ENCODE peak calls at places on chromosomes 7 and 10, in seven cellular contexts. One of them, this sample, is unnamed.

GRCh38 chr10:86868353-86868752 is 89.1 kb downstream of the MMRN2 start:
- DNase-seq in GM10248: no peak
- DNase-seq in Calu3: no peak
- DNase-seq in glutamatergic neuron: peak; percentile 33
- DNase-seq in spleen: no peak
- DNase-seq in GM23338: peak; percentile 95
- DNase-seq in sigmoid colon: no peak
- DNase-seq in this sample: no peak

GRCh38 chr10:91987397-91988037 is 63.9 kb downstream of the BTAF1 start:
- DNase-seq in GM10248: no peak
- DNase-seq in glutamatergic neuron: no peak
- DNase-seq in GM23338: no peak
- DNase-seq in sigmoid colon: no peak
- DNase-seq in spleen: no peak
- DNase-seq in Calu3: no peak
- DNase-seq in this sample: no peak

GRCh38 chr10:87593702-87594101 is 66.0 kb upstream of the PAPSS2 start:
- DNase-seq in glutamatergic neuron: no peak
- DNase-seq in GM10248: no peak
- DNase-seq in Calu3: no peak
- DNase-seq in spleen: no peak
- DNase-seq in GM23338: no peak
- DNase-seq in sigmoid colon: no peak
- DNase-seq in this sample: peak; percentile 72

GRCh38 chr10:71629131-71629530 is 90.4 kb downstream of the C10orf105 start:
- DNase-seq in GM23338: no peak
- DNase-seq in spleen: no peak
- DNase-seq in Calu3: no peak
- DNase-seq in sigmoid colon: no peak
- DNase-seq in glutamatergic neuron: no peak
- DNase-seq in GM10248: no peak
- DNase-seq in this sample: no peak

GRCh38 chr10:68832596-68832995 is 5.3 kb downstream of the STOX1 start:
- DNase-seq in Calu3: no peak
- DNase-seq in GM23338: no peak
- DNase-seq in glutamatergic neuron: no peak
- DNase-seq in sigmoid colon: no peak
- DNase-seq in GM10248: no peak
- DNase-seq in spleen: no peak
- DNase-seq in this sample: no peak

GRCh38 chr7:117025891-117026290 is 72.6 kb downstream of the ST7 start:
- DNase-seq in GM10248: no peak
- DNase-seq in glutamatergic neuron: no peak
- DNase-seq in GM23338: no peak
- DNase-seq in sigmoid colon: no peak
- DNase-seq in spleen: no peak
- DNase-seq in Calu3: no peak
- DNase-seq in this sample: no peak

GRCh38 chr10:69445094-69445493 is 6.2 kb upstream of the TSPAN15 start:
- DNase-seq in GM10248: no peak
- DNase-seq in spleen: no peak
- DNase-seq in GM23338: no peak
- DNase-seq in Calu3: no peak
- DNase-seq in sigmoid colon: peak; percentile 29
- DNase-seq in glutamatergic neuron: no peak
- DNase-seq in this sample: no peak

GRCh38 chr7:153473189-153473588 is 579.0 kb upstream of the DPP6 start:
- DNase-seq in sigmoid colon: no peak
- DNase-seq in GM10248: no peak
- DNase-seq in Calu3: no peak
- DNase-seq in spleen: no peak
- DNase-seq in glutamatergic neuron: no peak
- DNase-seq in GM23338: no peak
- DNase-seq in this sample: no peak

GRCh38 chr10:46245381-46245900 is 41.4 kb upstream of the ANTXRL start:
- DNase-seq in glutamatergic neuron: no peak
- DNase-seq in Calu3: no peak
- DNase-seq in sigmoid colon: no peak
- DNase-seq in GM10248: no peak
- DNase-seq in spleen: peak; percentile 41
- DNase-seq in GM23338: no peak
- DNase-seq in this sample: no peak

GRCh38 chr10:3579845-3580244 is 205.2 kb downstream of the KLF6 start:
- DNase-seq in sigmoid colon: no peak
- DNase-seq in spleen: no peak
- DNase-seq in GM23338: no peak
- DNase-seq in glutamatergic neuron: no peak
- DNase-seq in Calu3: no peak
- DNase-seq in GM10248: no peak
- DNase-seq in this sample: no peak

GRCh38 chr7:78873117-78873516 is 580.4 kb downstream of the MAGI2 start:
- DNase-seq in spleen: no peak
- DNase-seq in sigmoid colon: no peak
- DNase-seq in Calu3: no peak
- DNase-seq in GM23338: peak; percentile 73
- DNase-seq in glutamatergic neuron: no peak
- DNase-seq in GM10248: no peak
- DNase-seq in this sample: no peak

GRCh38 chr7:45085619-45086200 is 3.1 kb downstream of the NACAD start:
- DNase-seq in sigmoid colon: no peak
- DNase-seq in spleen: peak; percentile 62
- DNase-seq in GM10248: no peak
- DNase-seq in glutamatergic neuron: no peak
- DNase-seq in GM23338: no peak
- DNase-seq in Calu3: no peak
- DNase-seq in this sample: no peak

GRCh38 chr10:126014309-126014708 is 117.9 kb downstream of the FANK1 start:
- DNase-seq in sigmoid colon: no peak
- DNase-seq in glutamatergic neuron: no peak
- DNase-seq in GM23338: no peak
- DNase-seq in GM10248: no peak
- DNase-seq in Calu3: peak; percentile 18
- DNase-seq in spleen: no peak
- DNase-seq in this sample: peak; percentile 76

GRCh38 chr7:25478925-25479324 is 250.6 kb upstream of the NPVF start:
- DNase-seq in glutamatergic neuron: no peak
- DNase-seq in GM23338: no peak
- DNase-seq in GM10248: no peak
- DNase-seq in spleen: no peak
- DNase-seq in sigmoid colon: no peak
- DNase-seq in Calu3: no peak
- DNase-seq in this sample: no peak

GRCh38 chr7:55026086-55026790 is 7.4 kb downstream of the EGFR start:
- DNase-seq in GM10248: no peak
- DNase-seq in GM23338: no peak
- DNase-seq in sigmoid colon: no peak
- DNase-seq in glutamatergic neuron: no peak
- DNase-seq in spleen: no peak
- DNase-seq in Calu3: no peak
- DNase-seq in this sample: no peak

GRCh38 chr10:129870926-129871660 is 93.0 kb downstream of the EBF3 start:
- DNase-seq in GM10248: no peak
- DNase-seq in GM23338: no peak
- DNase-seq in spleen: no peak
- DNase-seq in Calu3: no peak
- DNase-seq in glutamatergic neuron: peak; percentile 70
- DNase-seq in sigmoid colon: no peak
- DNase-seq in this sample: no peak

GRCh38 chr7:3791327-3791726 is 490.3 kb downstream of the SDK1 start:
- DNase-seq in GM23338: no peak
- DNase-seq in spleen: no peak
- DNase-seq in Calu3: no peak
- DNase-seq in glutamatergic neuron: peak; percentile 52
- DNase-seq in GM10248: no peak
- DNase-seq in sigmoid colon: no peak
- DNase-seq in this sample: no peak

GRCh38 chr7:10706875-10707493 is 266.7 kb upstream of the PHF14 start:
- DNase-seq in spleen: no peak
- DNase-seq in Calu3: no peak
- DNase-seq in GM10248: peak; percentile 34
- DNase-seq in sigmoid colon: no peak
- DNase-seq in glutamatergic neuron: no peak
- DNase-seq in GM23338: no peak
- DNase-seq in this sample: no peak

GRCh38 chr10:50624154-50624865 is 554 bp upstream of the SGMS1 start:
- DNase-seq in GM23338: peak; percentile 97
- DNase-seq in glutamatergic neuron: peak; percentile 99
- DNase-seq in sigmoid colon: peak; percentile 98
- DNase-seq in GM10248: peak; percentile 90
- DNase-seq in spleen: peak; percentile 99
- DNase-seq in Calu3: peak; percentile 97
- DNase-seq in this sample: peak; percentile 88

GRCh38 chr10:111077715-111078504 is 1.1 kb downstream of the ADRA2A start:
- DNase-seq in spleen: no peak
- DNase-seq in sigmoid colon: no peak
- DNase-seq in GM23338: peak; percentile 47
- DNase-seq in glutamatergic neuron: no peak
- DNase-seq in GM10248: peak; percentile 24
- DNase-seq in Calu3: peak; percentile 26
- DNase-seq in this sample: no peak

GRCh38 chr7:44275146-44275545 is 50.2 kb downstream of the CAMK2B start:
- DNase-seq in GM10248: no peak
- DNase-seq in glutamatergic neuron: peak; percentile 13
- DNase-seq in Calu3: no peak
- DNase-seq in GM23338: no peak
- DNase-seq in spleen: peak; percentile 44
- DNase-seq in sigmoid colon: no peak
- DNase-seq in this sample: no peak

GRCh38 chr10:124074471-124075109 is 18.8 kb downstream of the CHST15 start:
- DNase-seq in GM23338: no peak
- DNase-seq in spleen: peak; percentile 88
- DNase-seq in GM10248: no peak
- DNase-seq in glutamatergic neuron: no peak
- DNase-seq in sigmoid colon: no peak
- DNase-seq in Calu3: no peak
- DNase-seq in this sample: no peak

GRCh38 chr7:37491919-37492694 is 43.4 kb upstream of the ELMO1 start:
- DNase-seq in glutamatergic neuron: peak; percentile 82
- DNase-seq in spleen: no peak
- DNase-seq in Calu3: no peak
- DNase-seq in GM10248: no peak
- DNase-seq in sigmoid colon: no peak
- DNase-seq in GM23338: peak; percentile 94
- DNase-seq in this sample: no peak
- TF ChIP-seq CTCF in glutamatergic neuron: peak; percentile 70
- TF ChIP-seq CTCF in spleen: no peak
- TF ChIP-seq CTCF in Calu3: no peak
- TF ChIP-seq CTCF in GM10248: no peak
- TF ChIP-seq CTCF in sigmoid colon: no peak
- TF ChIP-seq CTCF in GM23338: peak; percentile 70
- TF ChIP-seq CTCF in this sample: no peak

GRCh38 chr7:128352138-128352537 is 8.4 kb upstream of the RBM28 start:
- DNase-seq in glutamatergic neuron: peak; percentile 84
- DNase-seq in GM23338: peak; percentile 95
- DNase-seq in GM10248: no peak
- DNase-seq in Calu3: no peak
- DNase-seq in sigmoid colon: peak; percentile 78
- DNase-seq in spleen: peak; percentile 85
- DNase-seq in this sample: no peak
- TF ChIP-seq CTCF in glutamatergic neuron: peak; percentile 58
- TF ChIP-seq CTCF in GM23338: peak; percentile 48
- TF ChIP-seq CTCF in GM10248: no peak
- TF ChIP-seq CTCF in Calu3: peak; percentile 14
- TF ChIP-seq CTCF in sigmoid colon: peak; percentile 37
- TF ChIP-seq CTCF in spleen: no peak
- TF ChIP-seq CTCF in this sample: peak; percentile 32

DNA sequence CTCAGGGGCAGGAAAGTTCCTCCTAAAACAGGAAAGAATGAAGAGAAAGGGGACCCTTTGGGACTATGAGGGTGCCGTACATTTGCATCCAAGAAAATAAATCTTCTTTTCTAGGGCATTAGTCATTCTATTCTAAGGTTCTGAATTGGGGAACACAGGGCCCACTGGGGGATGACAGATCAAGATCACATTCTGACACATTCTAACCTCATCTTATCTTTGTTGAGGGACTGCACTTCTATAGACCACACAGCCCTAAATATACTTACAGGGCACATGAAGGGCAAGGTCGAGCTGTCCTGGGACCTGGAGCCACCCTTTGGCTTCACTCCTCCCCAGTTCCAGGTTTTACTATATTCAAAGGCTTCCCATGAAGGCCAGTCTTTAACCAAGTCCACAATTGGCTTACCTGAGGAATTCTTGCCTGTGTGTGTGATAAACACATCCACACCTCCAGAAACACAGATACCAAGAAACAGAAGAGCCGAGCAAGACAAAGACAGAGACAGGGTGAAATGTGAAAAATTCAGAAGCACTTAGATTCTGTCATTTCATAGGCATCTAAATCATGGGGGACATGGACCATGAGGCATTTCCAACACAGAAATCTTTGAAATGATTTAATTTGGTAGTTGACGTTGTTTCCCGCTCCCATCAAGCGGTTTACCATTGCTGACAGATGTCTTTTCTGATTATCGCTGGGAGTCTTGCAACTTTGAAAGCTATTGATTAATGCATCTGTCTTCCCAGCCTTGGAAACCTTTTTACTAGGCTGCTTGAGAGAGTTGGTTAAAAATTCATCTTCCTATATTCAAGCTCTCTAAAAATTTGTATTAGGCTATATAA is 75.8 kb downstream of the CCDC71L start:
- DNase-seq in GM23338: no peak
- DNase-seq in spleen: no peak
- DNase-seq in glutamatergic neuron: no peak
- DNase-seq in Calu3: no peak
- DNase-seq in GM10248: no peak
- DNase-seq in sigmoid colon: no peak
- DNase-seq in this sample: no peak
- TF ChIP-seq CTCF in GM23338: no peak
- TF ChIP-seq CTCF in spleen: no peak
- TF ChIP-seq CTCF in glutamatergic neuron: no peak
- TF ChIP-seq CTCF in Calu3: no peak
- TF ChIP-seq CTCF in GM10248: no peak
- TF ChIP-seq CTCF in sigmoid colon: no peak
- TF ChIP-seq CTCF in this sample: no peak

GRCh38 chr10:102433619-102434046 is 1.3 kb upstream of the CUEDC2 start:
- DNase-seq in GM23338: no peak
- DNase-seq in glutamatergic neuron: no peak
- DNase-seq in sigmoid colon: no peak
- DNase-seq in GM10248: no peak
- DNase-seq in spleen: no peak
- DNase-seq in Calu3: no peak
- DNase-seq in this sample: no peak

GRCh38 chr10:102429468-102429867 is 2.9 kb downstream of the CUEDC2 start:
- DNase-seq in spleen: no peak
- DNase-seq in glutamatergic neuron: no peak
- DNase-seq in GM23338: peak; percentile 30
- DNase-seq in GM10248: no peak
- DNase-seq in sigmoid colon: no peak
- DNase-seq in Calu3: no peak
- DNase-seq in this sample: no peak

GRCh38 chr10:102434251-102434913 is 2.0 kb upstream of the CUEDC2 start:
- DNase-seq in Calu3: no peak
- DNase-seq in GM10248: no peak
- DNase-seq in GM23338: no peak
- DNase-seq in sigmoid colon: no peak
- DNase-seq in spleen: no peak
- DNase-seq in glutamatergic neuron: no peak
- DNase-seq in this sample: no peak

GRCh38 chr10:102432162-102432950 is at the start of gene CUEDC2:
- DNase-seq in glutamatergic neuron: peak; percentile 98
- DNase-seq in GM10248: peak; percentile 94
- DNase-seq in Calu3: peak; percentile 92
- DNase-seq in GM23338: peak; percentile 99
- DNase-seq in spleen: peak; percentile 99
- DNase-seq in sigmoid colon: peak; percentile 98
- DNase-seq in this sample: peak; percentile 86

GRCh38 chr10:102431452-102432124 is 786 bp downstream of the CUEDC2 start:
- DNase-seq in Calu3: no peak
- DNase-seq in sigmoid colon: no peak
- DNase-seq in GM10248: no peak
- DNase-seq in GM23338: no peak
- DNase-seq in glutamatergic neuron: no peak
- DNase-seq in spleen: no peak
- DNase-seq in this sample: no peak
- TF ChIP-seq CTCF in Calu3: no peak
- TF ChIP-seq CTCF in sigmoid colon: no peak
- TF ChIP-seq CTCF in GM10248: no peak
- TF ChIP-seq CTCF in GM23338: no peak
- TF ChIP-seq CTCF in glutamatergic neuron: no peak
- TF ChIP-seq CTCF in spleen: no peak
- TF ChIP-seq CTCF in this sample: no peak